ENCODE peak calls at places on chromosomes 5 and 9, in seven cellular contexts. J, T, W, O, C, P and Y are unnamed samples.

GRCh38 chr5:145056805-145057204 is 778.3 kb downstream of the PRELID2 start:
- DNase-seq in J (no peak), T (no peak), W (no peak), O (no peak), C (peak), P (no peak), Y (no peak)

GRCh38 chr5:143235423-143235822 is 168.1 kb downstream of the NR3C1 start:
- DNase-seq in J (no peak), T (peak), W (no peak), O (peak), C (peak), P (no peak), Y (no peak)

GRCh38 chr9:5851445-5851844 is 18.5 kb upstream of the ERMP1 start:
- DNase-seq in J (no peak), T (no peak), W (no peak), O (no peak), C (peak), P (no peak), Y (no peak)

GRCh38 chr5:132528866-132529634 is 14.3 kb downstream of the IL5 start:
- DNase-seq in J (no peak), T (no peak), W (no peak), O (no peak), C (no peak), P (no peak), Y (no peak)

GRCh38 chr5:39867923-39868322 is 443.1 kb upstream of the DAB2 start:
- DNase-seq in J (no peak), T (no peak), W (no peak), O (no peak), C (no peak), P (no peak), Y (no peak)

GRCh38 chr9:27182421-27182820 is 73.4 kb downstream of the TEK start:
- DNase-seq in J (no peak), T (no peak), W (no peak), O (no peak), C (no peak), P (no peak), Y (no peak)

GRCh38 chr5:170434953-170435605 is 45.9 kb upstream of the KCNMB1 start:
- DNase-seq in J (peak), T (peak), W (peak), O (peak), C (peak), P (peak), Y (peak)

GRCh38 chr5:132476853-132477729 is 13.5 kb downstream of the IRF1 start:
- DNase-seq in J (peak), T (no peak), W (peak), O (no peak), C (no peak), P (no peak), Y (no peak)

GRCh38 chr9:107306308-107306707 is 23.2 kb downstream of the RAD23B start:
- DNase-seq in J (no peak), T (no peak), W (no peak), O (no peak), C (no peak), P (no peak), Y (no peak)

GRCh38 chr9:79166005-79166404 is 405.8 kb upstream of the TLE4 start:
- DNase-seq in J (no peak), T (no peak), W (no peak), O (no peak), C (peak), P (no peak), Y (no peak)

GRCh38 chr9:76916231-76916630 is 10.3 kb upstream of the PRUNE2 start:
- DNase-seq in J (no peak), T (no peak), W (no peak), O (no peak), C (no peak), P (no peak), Y (no peak)

GRCh38 chr9:32986971-32987370 is 14.5 kb downstream of the APTX start:
- DNase-seq in J (no peak), T (no peak), W (no peak), O (no peak), C (peak), P (no peak), Y (no peak)

GRCh38 chr5:2989517-2989916 is 238.0 kb upstream of the IRX2 start:
- DNase-seq in J (no peak), T (no peak), W (no peak), O (no peak), C (no peak), P (no peak), Y (no peak)

GRCh38 chr9:70413427-70413797 is 1.0 kb downstream of the KLF9 start:
- DNase-seq in J (no peak), T (no peak), W (no peak), O (no peak), C (no peak), P (no peak), Y (no peak)

GRCh38 chr5:172447646-172448365 is 6.5 kb downstream of the SH3PXD2B start:
- DNase-seq in J (no peak), T (no peak), W (no peak), O (no peak), C (no peak), P (no peak), Y (no peak)

GRCh38 chr5:16809816-16810502 is 126.1 kb downstream of the MYO10 start:
- DNase-seq in J (no peak), T (peak), W (no peak), O (peak), C (peak), P (no peak), Y (peak)

GRCh38 chr9:73995836-73996235 is 501.3 kb upstream of the RORB start:
- DNase-seq in J (no peak), T (no peak), W (no peak), O (no peak), C (no peak), P (no peak), Y (no peak)

GRCh38 chr5:31911291-31912265 is 262.5 kb downstream of the GOLPH3 start:
- DNase-seq in J (no peak), T (no peak), W (no peak), O (no peak), C (no peak), P (no peak), Y (no peak)

GRCh38 chr5:143987751-143988560 is 176.0 kb downstream of the HMHB1 start:
- DNase-seq in J (no peak), T (no peak), W (no peak), O (no peak), C (peak), P (no peak), Y (no peak)

GRCh38 chr9:35075358-35075757 is 2.9 kb upstream of the VCP start:
- DNase-seq in J (no peak), T (no peak), W (no peak), O (no peak), C (no peak), P (no peak), Y (no peak)

GRCh38 chr9:35076848-35077247 is 2.9 kb downstream of the FANCG start:
- DNase-seq in J (no peak), T (no peak), W (no peak), O (no peak), C (no peak), P (no peak), Y (no peak)

GRCh38 chr9:35079426-35080341 is at the start of gene FANCG:
- DNase-seq in J (peak), T (peak), W (peak), O (peak), C (peak), P (peak), Y (peak)

GRCh38 chr9:35078066-35078465 is 1.7 kb downstream of the FANCG start:
- DNase-seq in J (no peak), T (no peak), W (no peak), O (no peak), C (no peak), P (no peak), Y (no peak)

DNA sequence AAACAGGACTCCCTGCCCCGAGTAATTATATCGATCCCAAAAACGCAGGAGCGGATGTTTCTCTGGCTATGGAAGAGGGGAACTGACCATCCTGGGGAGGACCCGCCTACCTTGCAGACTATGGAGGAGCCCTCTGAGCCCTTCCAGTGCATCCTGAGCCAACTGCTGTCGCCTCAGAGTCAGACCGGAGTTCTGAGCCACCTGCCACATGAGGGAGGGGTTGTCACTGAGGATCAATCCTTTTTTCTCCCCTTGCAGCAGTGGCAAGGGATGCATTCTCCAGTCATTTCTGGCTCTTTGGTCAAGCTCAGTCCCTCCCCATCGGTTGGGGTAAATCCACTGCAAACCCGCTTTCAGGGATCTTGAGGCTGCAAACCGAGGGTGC is 709 bp downstream of the FANCG start:
- DNase-seq in J (no peak), T (no peak), W (no peak), O (no peak), C (no peak), P (no peak), Y (no peak)
- TF ChIP-seq POLR2A in J (no peak), T (no peak), W (no peak), O (no peak), C (no peak), P (no peak), Y (no peak)

GRCh38 chr5:141320225-141321169 is at the start of gene TAF7:
- DNase-seq in J (peak), T (peak), W (peak), O (peak), C (peak), P (peak), Y (peak)

GRCh38 chr5:141328231-141328630 is 2.1 kb upstream of the PCDHGA1 start:
- DNase-seq in J (no peak), T (no peak), W (no peak), O (no peak), C (no peak), P (no peak), Y (no peak)

GRCh38 chr5:141322261-141322660 is 1.7 kb upstream of the TAF7 start:
- DNase-seq in J (no peak), T (no peak), W (no peak), O (no peak), C (no peak), P (no peak), Y (no peak)

GRCh38 chr5:141330299-141331080 is at the start of gene PCDHGA1:
- DNase-seq in J (peak), T (no peak), W (peak), O (no peak), C (peak), P (peak), Y (no peak)

GRCh38 chr5:141326088-141326854 is 4.0 kb upstream of the PCDHGA1 start:
- DNase-seq in J (peak), T (peak), W (peak), O (peak), C (peak), P (no peak), Y (peak)
- TF ChIP-seq POLR2A in J (no peak), T (no peak), W (no peak), O (peak), C (peak), P (no peak), Y (peak)

DNA sequence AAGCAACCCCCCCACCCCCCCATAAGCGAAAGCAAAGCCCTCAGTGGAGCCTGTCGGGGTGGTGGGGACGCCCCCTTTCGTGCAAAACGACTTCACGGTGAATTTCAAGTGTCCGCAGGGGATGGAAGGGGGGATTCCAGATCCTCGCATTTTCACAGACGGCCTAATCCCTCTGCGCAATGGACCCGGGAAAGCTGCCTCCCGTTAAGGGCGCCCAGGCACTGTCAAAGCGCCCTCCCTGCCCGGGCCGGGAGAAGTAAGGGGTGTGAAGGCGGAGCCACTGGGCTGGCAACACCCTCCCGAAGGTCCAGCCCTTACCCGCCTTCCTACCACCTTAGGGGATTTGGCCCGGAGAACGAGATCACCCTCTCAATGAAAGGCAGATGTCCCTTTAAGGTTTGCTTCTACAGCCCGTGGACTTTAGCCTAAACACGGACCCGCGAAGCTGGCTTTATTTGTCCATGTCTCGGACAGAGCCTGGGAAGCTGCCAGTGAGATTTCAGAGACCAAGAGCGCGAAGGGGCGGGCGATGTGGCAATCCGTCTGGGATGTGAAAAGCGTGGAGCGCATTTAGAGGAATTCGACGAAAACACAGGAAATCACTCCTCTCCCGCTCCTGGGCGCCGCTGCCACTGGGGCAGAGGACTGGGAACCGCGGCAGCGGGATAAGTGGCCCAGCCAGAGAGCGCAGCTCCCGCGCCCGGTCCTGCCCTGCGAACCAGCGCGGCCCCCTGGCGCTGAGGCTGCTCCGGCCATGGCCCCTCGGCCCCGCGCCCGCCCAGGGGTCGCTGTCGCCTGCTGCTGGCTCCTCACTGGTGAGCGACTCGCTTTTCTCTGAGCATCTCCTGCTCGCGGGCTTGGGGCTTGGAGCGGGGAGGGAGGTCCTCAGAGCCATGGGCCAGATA is at the start of the genes ITGA1 and PELO:
- DNase-seq in J (peak), T (peak), W (peak), O (peak), C (peak), P (peak), Y (peak)
- TF ChIP-seq POLR2A in J (no peak), T (no peak), W (peak), O (peak), C (no peak), P (no peak), Y (peak)

DNA sequence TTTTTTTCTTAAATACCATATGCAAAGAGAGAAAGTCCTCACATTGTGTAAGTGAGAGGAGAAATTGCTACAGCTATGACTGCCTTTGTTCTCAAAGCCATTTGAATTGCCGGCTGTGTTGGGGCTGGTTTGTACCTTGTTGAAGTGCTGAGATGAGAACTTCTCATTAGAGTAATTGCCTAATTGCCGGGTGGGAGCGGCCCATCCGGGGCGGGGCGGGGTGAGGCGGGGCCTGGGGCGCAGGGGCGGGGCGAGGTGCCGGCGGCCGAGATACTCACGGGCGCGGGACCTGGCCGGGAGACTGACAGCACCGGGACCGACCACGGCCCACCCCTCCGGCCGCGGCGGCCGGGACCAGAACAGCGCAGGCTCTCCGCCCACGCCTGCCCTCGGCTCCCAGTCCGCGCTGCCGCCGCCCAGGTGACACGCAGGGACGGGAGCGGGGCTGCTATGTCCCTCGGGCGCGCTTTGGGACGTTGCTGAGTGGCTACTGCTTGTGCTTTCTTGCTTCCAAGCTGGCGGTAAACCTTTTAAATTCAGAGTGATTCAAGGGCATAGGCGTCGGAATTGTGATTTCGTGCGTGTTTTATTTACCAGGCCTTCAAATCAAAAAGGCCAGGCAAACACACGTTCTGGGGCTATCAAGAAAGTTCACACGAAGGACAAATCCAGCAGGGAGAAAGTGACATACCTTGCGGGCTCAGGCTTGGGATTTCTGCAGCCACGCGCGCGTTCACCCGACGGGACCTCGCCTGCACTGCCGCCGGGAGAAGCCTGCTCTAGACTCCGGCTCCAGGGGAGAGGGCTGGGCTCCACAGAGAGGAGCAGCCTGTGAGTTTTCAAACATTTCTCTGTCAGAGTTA is 269.1 kb downstream of the FANCC start:
- DNase-seq in J (peak), T (peak), W (peak), O (peak), C (no peak), P (no peak), Y (peak)
- TF ChIP-seq POLR2A in J (no peak), T (no peak), W (peak), O (no peak), C (no peak), P (peak), Y (peak)

DNA sequence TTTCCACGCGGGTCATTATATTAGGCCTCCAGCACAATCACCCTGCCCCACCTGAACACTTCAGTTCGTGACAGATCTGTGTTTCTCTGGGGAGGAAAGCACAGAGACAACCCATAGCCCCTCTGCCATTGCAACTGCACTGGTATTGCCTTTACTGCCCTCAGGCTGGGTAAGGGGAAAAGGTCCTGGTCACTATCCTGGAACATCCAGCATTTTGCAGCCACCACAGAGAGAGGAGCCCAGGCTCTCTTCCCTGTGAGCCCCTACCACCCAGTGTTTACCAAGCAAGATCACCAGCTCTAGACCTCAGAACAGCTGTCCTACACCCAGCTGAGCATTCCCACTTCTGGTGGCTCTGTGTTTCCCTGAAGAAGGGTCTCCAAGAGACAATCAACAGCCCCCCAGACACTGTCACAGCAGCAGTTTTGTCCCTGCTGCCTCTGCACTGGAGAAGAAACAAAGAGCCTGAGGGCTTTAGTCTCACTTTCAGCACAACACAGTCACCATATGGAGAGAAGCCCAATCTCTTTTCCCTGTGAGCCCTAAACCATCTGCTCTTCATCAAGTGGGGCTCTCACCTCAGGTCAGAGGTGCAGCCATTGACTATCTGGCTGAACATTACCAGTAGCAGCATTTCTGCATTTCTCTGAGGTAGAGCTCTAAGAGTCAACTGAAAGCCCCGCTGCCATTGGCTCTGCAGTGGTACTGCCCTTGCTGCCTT is 655.2 kb upstream of the FAM174A start:
- DNase-seq in J (no peak), T (no peak), W (no peak), O (no peak), C (no peak), P (no peak), Y (no peak)
- TF ChIP-seq POLR2A in J (no peak), T (no peak), W (no peak), O (no peak), C (no peak), P (no peak), Y (no peak)

GRCh38 chr5:52798952-52799351 is 11.2 kb downstream of the ITGA1 start:
- DNase-seq in J (no peak), T (no peak), W (no peak), O (no peak), C (no peak), P (no peak), Y (no peak)

GRCh38 chr5:52799983-52800393 is 12.3 kb downstream of the ITGA1 start:
- DNase-seq in J (peak), T (peak), W (peak), O (peak), C (peak), P (peak), Y (peak)

GRCh38 chr5:52801329-52801728 is 13.6 kb downstream of the ITGA1 start:
- DNase-seq in J (no peak), T (no peak), W (no peak), O (no peak), C (peak), P (no peak), Y (no peak)

GRCh38 chr5:52799358-52799982 is 11.8 kb downstream of the ITGA1 start:
- DNase-seq in J (peak), T (peak), W (peak), O (no peak), C (peak), P (no peak), Y (no peak)

GRCh38 chr5:52800394-52801213 is 12.9 kb downstream of the ITGA1 start:
- DNase-seq in J (peak), T (peak), W (peak), O (peak), C (peak), P (peak), Y (peak)
- TF ChIP-seq POLR2A in J (no peak), T (no peak), W (peak), O (no peak), C (no peak), P (peak), Y (no peak)

DNA sequence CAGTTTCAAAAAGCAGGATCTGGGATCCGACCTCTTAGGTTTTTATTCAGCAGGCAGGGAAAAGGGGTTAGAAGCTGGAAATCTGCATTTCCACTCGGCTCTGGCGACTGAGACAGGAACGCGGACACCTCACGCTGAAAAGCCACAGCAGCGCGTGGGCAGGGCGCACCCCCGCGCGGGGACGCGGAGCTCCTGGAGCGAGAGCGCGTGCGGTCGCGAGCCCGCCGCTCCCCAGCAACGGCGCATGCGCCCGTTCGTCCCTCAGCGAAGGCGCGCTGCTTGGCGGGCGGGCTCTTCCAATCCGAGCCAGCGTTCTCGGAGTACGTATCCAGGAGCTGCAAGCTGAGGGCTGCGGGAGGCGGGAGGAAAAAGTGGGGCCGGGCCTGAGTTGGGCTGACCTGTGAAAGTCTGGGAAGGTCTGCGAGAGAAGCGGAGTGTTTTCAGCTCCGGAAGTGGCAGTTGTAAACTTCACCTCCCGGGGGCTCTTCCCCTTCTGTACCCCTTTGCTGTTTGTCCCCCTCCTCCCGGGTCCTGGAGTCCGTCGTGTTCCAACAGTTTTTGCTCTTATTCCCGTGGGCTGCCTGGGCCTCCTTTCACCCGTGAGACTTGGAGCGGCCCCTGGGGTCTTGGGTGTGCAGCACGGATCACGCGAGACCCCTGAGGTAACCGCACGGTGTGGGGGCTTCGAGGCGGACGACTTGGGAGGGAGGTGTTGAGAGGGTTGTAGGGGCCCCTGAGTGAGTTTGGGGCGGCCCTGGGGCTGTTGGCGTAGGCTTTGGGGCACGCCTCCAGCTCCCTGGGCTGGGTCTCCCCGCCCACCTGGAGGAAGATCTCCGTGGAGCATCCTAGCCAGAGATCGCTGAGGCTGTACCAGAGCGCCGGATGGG is at the start of gene CCDC171:
- DNase-seq in J (peak), T (peak), W (peak), O (peak), C (peak), P (peak), Y (peak)
- TF ChIP-seq POLR2A in J (no peak), T (no peak), W (peak), O (peak), C (peak), P (peak), Y (peak)